ENCODE peak calls at places on chromosomes 4 and X, in ten cellular contexts. H, G, K, Q, M, T, O, V, J and L are unnamed samples.

GRCh38 chrX:123728001-123728400 is 4.9 kb downstream of the THOC2 start:
- DNase-seq in H (no peak), G (no peak), K (no peak), Q (no peak), M (no peak), T (no peak), O (no peak), V (no peak), J (no peak), L (no peak)

GRCh38 chrX:2696698-2697215 is 5.7 kb downstream of the CD99 start:
- DNase-seq in H (peak; percentile 93), G (no peak), K (no peak), Q (no peak), M (peak; percentile 82), T (peak; percentile 63), O (no peak), V (no peak), J (no peak), L (no peak)

GRCh38 chrX:135518161-135518560 is 2.3 kb upstream of the INTS6L start:
- DNase-seq in H (no peak), G (no peak), K (no peak), Q (no peak), M (no peak), T (no peak), O (no peak), V (no peak), J (no peak), L (no peak)

GRCh38 chr4:188779586-188779985 is 640.3 kb downstream of the TRIML1 start:
- DNase-seq in H (no peak), G (no peak), K (no peak), Q (no peak), M (no peak), T (no peak), O (no peak), V (no peak), J (no peak), L (no peak)

GRCh38 chrX:15146515-15146914 is 123.4 kb downstream of the ASB9 start:
- DNase-seq in H (peak; percentile 3), G (no peak), K (no peak), Q (no peak), M (peak; percentile 17), T (peak; percentile 47), O (peak; percentile 80), V (peak; percentile 8), J (no peak), L (no peak)

GRCh38 chr4:57462843-57463242 is 352.7 kb upstream of the IGFBP7 start:
- DNase-seq in H (no peak), G (no peak), K (no peak), Q (no peak), M (no peak), T (no peak), O (no peak), V (peak; percentile 48), J (no peak), L (no peak)

GRCh38 chrX:14676431-14676830 is 147.1 kb downstream of the GLRA2 start:
- DNase-seq in H (peak; percentile 2), G (no peak), K (no peak), Q (no peak), M (no peak), T (no peak), O (no peak), V (no peak), J (no peak), L (no peak)

GRCh38 chrX:74537011-74537390 is 77.4 kb downstream of the RLIM start:
- DNase-seq in H (peak; percentile 60), G (no peak), K (no peak), Q (no peak), M (no peak), T (no peak), O (peak; percentile 68), V (peak; percentile 44), J (no peak), L (no peak)

GRCh38 chr4:181690498-181690897 is 552.7 kb upstream of the TENM3 start:
- DNase-seq in H (no peak), G (no peak), K (no peak), Q (no peak), M (no peak), T (no peak), O (no peak), V (no peak), J (no peak), L (no peak)

GRCh38 chr4:138055890-138056289 is 186.3 kb downstream of the SLC7A11 start:
- DNase-seq in H (no peak), G (no peak), K (peak; percentile 31), Q (no peak), M (no peak), T (no peak), O (no peak), V (no peak), J (no peak), L (no peak)

GRCh38 chrX:8189096-8189830 is 18.2 kb upstream of the VCX2 start:
- DNase-seq in H (no peak), G (no peak), K (no peak), Q (no peak), M (no peak), T (no peak), O (no peak), V (no peak), J (no peak), L (no peak)

GRCh38 chr4:21347142-21347541 is 601.4 kb downstream of the KCNIP4 start:
- DNase-seq in H (no peak), G (no peak), K (no peak), Q (no peak), M (no peak), T (no peak), O (peak; percentile 52), V (no peak), J (no peak), L (no peak)

GRCh38 chrX:21658152-21658737 is at the start of gene KLHL34:
- DNase-seq in H (no peak), G (no peak), K (no peak), Q (peak; percentile 55), M (no peak), T (peak; percentile 45), O (no peak), V (no peak), J (no peak), L (no peak)

GRCh38 chr4:3445111-3445820 is 3.5 kb downstream of the HGFAC start:
- DNase-seq in H (no peak), G (peak; percentile 6), K (no peak), Q (peak; percentile 46), M (no peak), T (no peak), O (no peak), V (no peak), J (no peak), L (no peak)

GRCh38 chr4:3442460-3442958 is 741 bp downstream of the HGFAC start:
- DNase-seq in H (no peak), G (no peak), K (no peak), Q (peak; percentile 34), M (no peak), T (no peak), O (peak; percentile 74), V (no peak), J (no peak), L (no peak)

GRCh38 chr4:3442959-3443749 is 1.4 kb downstream of the HGFAC start:
- DNase-seq in H (peak; percentile 30), G (peak; percentile 54), K (no peak), Q (peak; percentile 79), M (peak; percentile 70), T (peak; percentile 69), O (peak; percentile 90), V (peak; percentile 64), J (no peak), L (no peak)

GRCh38 chr4:3444351-3445110 is 2.8 kb downstream of the HGFAC start:
- DNase-seq in H (no peak), G (peak; percentile 14), K (no peak), Q (peak; percentile 56), M (no peak), T (no peak), O (no peak), V (no peak), J (no peak), L (no peak)

GRCh38 chr4:3443750-3444309 is 2.1 kb downstream of the HGFAC start:
- DNase-seq in H (no peak), G (no peak), K (no peak), Q (peak; percentile 55), M (no peak), T (no peak), O (no peak), V (no peak), J (no peak), L (no peak)
- TF ChIP-seq CTCF in H (no peak), G (no peak), K (no peak), Q (no peak), M (no peak), T (no peak), O (no peak), V (no peak), J (no peak), L (no peak)

DNA sequence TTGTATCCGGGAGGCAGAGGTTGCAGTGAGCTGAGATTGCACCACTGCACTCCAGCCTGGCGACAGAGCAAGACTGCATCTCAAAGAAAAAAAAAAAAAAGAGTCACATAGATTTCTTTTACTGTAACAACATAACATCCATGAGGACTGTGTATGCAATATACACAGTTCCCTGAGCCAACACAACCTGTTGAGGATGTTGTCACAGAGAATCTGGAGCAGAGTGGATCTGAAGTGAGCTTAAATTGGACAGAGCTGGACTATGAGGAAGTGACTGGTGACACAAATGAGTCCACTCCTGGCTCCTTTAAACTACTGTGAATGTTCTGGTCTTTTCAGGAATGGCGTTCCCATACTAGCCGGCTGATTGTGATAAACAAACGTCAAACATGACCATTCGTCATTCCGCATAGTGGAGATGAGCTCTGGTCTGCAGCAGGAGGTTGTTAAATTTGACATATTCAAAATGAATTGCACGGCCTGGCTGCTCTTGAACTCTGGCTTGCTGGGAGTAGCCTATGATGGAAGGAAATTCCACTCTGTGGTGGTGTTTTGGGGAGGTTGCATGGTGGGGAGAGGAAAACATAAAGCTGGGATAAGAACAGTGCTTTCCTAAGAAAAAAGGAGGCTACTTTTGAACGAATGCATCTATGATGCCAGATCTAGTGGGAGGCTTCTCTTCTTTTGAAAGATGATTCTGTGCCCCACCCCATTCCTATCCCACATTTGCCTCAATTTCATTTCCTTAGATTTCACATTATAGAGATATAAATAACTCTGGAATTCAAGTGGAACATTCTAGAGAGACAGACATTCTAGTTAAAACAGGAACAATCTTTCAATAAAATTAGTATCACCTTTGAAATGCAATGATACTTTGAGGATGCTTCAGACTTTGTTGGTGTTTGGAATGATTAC is 149.5 kb downstream of the SHROOM3 start:
- DNase-seq in H (no peak), G (no peak), K (no peak), Q (no peak), M (no peak), T (no peak), O (no peak), V (no peak), J (no peak), L (no peak)
- H3K4me3 ChIP-seq in H (no peak overlapping the region), G (no peak overlapping the region), K (no peak overlapping the region), Q (no peak overlapping the region), M (no peak overlapping the region), T (no peak overlapping the region), O (no peak overlapping the region), V (no peak overlapping the region), J (no peak overlapping the region), L (no peak overlapping the region)

GRCh38 chr4:6742989-6743388 is 27.0 kb downstream of the BLOC1S4 start:
- DNase-seq in H (no peak), G (no peak), K (no peak), Q (no peak), M (no peak), T (peak; percentile 39), O (no peak), V (no peak), J (no peak), L (no peak)
- TF ChIP-seq CTCF in H (no peak), G (no peak), K (no peak), Q (no peak), M (no peak), T (no peak), O (no peak), V (no peak), J (no peak), L (no peak)

GRCh38 chr4:146330392-146330791 is 116.1 kb downstream of the REELD1 start:
- DNase-seq in H (peak; percentile 29), G (no peak), K (no peak), Q (no peak), M (no peak), T (no peak), O (no peak), V (no peak), J (no peak), L (no peak)
- H3K4me3 ChIP-seq in H (no peak overlapping the region), G (no peak overlapping the region), K (no peak overlapping the region), Q (no peak overlapping the region), M (no peak overlapping the region), T (no peak overlapping the region), O (no peak overlapping the region), V (no peak overlapping the region), J (no peak overlapping the region), L (no peak overlapping the region)